ENCODE peak calls at places on chromosomes 12 and 14, in eight cellular contexts. D, V, N, W, Z, L, P and T are unnamed samples.

GRCh38 chr12:18998343-18999270 is 130.9 kb upstream of the PLEKHA5 start:
- DNase-seq in D (no peak), V (no peak), N (peak; percentile 88), W (no peak), Z (no peak), L (peak; percentile 88), P (peak; percentile 12), T (no peak)

GRCh38 chr14:104281768-104282301 is 143.4 kb downstream of the KIF26A start:
- DNase-seq in D (no peak), V (no peak), N (no peak), W (no peak), Z (no peak), L (no peak), P (no peak), T (no peak)

GRCh38 chr14:87411370-87411769 is 581.6 kb downstream of the GALC start:
- DNase-seq in D (no peak), V (no peak), N (no peak), W (no peak), Z (no peak), L (no peak), P (no peak), T (no peak)

GRCh38 chr12:104618691-104619090 is 161.9 kb downstream of the CHST11 start:
- DNase-seq in D (no peak), V (no peak), N (no peak), W (no peak), Z (no peak), L (no peak), P (no peak), T (no peak)

GRCh38 chr14:24096545-24097181 is 2.6 kb downstream of the PCK2 start:
- DNase-seq in D (no peak), V (no peak), N (no peak), W (no peak), Z (no peak), L (no peak), P (no peak), T (no peak)

GRCh38 chr14:73240816-73241480 is 3.6 kb downstream of the PAPLN start:
- DNase-seq in D (no peak), V (peak; percentile 18), N (no peak), W (peak; percentile 26), Z (no peak), L (no peak), P (no peak), T (no peak)

GRCh38 chr12:99157946-99158345 is 489.6 kb upstream of the GARIN6 start:
- DNase-seq in D (peak; percentile 91), V (no peak), N (no peak), W (no peak), Z (no peak), L (no peak), P (no peak), T (no peak)

GRCh38 chr14:101022916-101023435 is 119.5 kb upstream of the RTL1 start:
- DNase-seq in D (no peak), V (no peak), N (no peak), W (no peak), Z (no peak), L (no peak), P (no peak), T (no peak)

GRCh38 chr12:13581031-13581430 is 384.5 kb downstream of the EMP1 start:
- DNase-seq in D (no peak), V (no peak), N (no peak), W (no peak), Z (no peak), L (no peak), P (no peak), T (no peak)

GRCh38 chr14:94936901-94937321 is 167.0 kb upstream of the GSC start:
- DNase-seq in D (no peak), V (no peak), N (peak; percentile 8), W (no peak), Z (no peak), L (no peak), P (no peak), T (no peak)

GRCh38 chr12:80709811-80710726 is 2.6 kb downstream of the MYF6 start:
- DNase-seq in D (peak; percentile 47), V (no peak), N (no peak), W (no peak), Z (no peak), L (no peak), P (no peak), T (no peak)

GRCh38 chr12:30457621-30458289 is 237.9 kb downstream of the IPO8 start:
- DNase-seq in D (peak; percentile 69), V (peak; percentile 2), N (peak; percentile 93), W (no peak), Z (no peak), L (peak; percentile 84), P (no peak), T (no peak)

GRCh38 chr12:57149309-57149900 is 2.0 kb upstream of the LRP1-AS start:
- DNase-seq in D (no peak), V (no peak), N (peak; percentile 95), W (no peak), Z (no peak), L (peak; percentile 79), P (no peak), T (no peak)

GRCh38 chr12:101521136-101521535 is 46.0 kb downstream of the SPIC start:
- DNase-seq in D (no peak), V (no peak), N (no peak), W (no peak), Z (no peak), L (no peak), P (no peak), T (no peak)

GRCh38 chr14:81268016-81268416 is 47.3 kb upstream of the GTF2A1 start:
- DNase-seq in D (peak; percentile 37), V (no peak), N (no peak), W (no peak), Z (no peak), L (no peak), P (no peak), T (no peak)

GRCh38 chr12:31339831-31340622 is 14.1 kb upstream of the SINHCAF start:
- DNase-seq in D (no peak), V (no peak), N (no peak), W (no peak), Z (no peak), L (no peak), P (no peak), T (no peak)